ENCODE peak calls at places on chromosomes 5 and 9, in eight cellular contexts. G is osteocyte; E is activated T-cell treated with anti-CD3 and anti-CD28 coated beads, Interleukin-2, amount 50 U/mL, for 72 hours; S is activated CD4-positive, alpha-beta T cell treated with anti-CD3 and anti-CD28 coated beads, Interleukin-2, amount 50 U/mL, for 1 hour; M is HCT116; Q is NCI-H345; F is lung; K is activated CD8-positive, alpha-beta memory T cell treated with anti-CD3 and anti-CD28 coated beads for 48 hours. P is an unnamed sample.

GRCh38 chr9:34558911-34559615 is 30.5 kb downstream of the CNTFR start:
- DNase-seq in G (no peak), E (no peak), S (no peak), M (no peak), Q (no peak), F (no peak), K (no peak), P (no peak)

GRCh38 chr5:39469173-39469572 is 44.4 kb upstream of the DAB2 start:
- DNase-seq in G (no peak), E (no peak), S (no peak), M (no peak), Q (no peak), F (no peak), K (no peak), P (no peak)

GRCh38 chr5:67244345-67244793 is 47.8 kb upstream of the CD180 start:
- DNase-seq in G (no peak), E (no peak), S (no peak), M (no peak), Q (peak), F (no peak), K (no peak), P (no peak)

GRCh38 chr5:170497311-170498038 is 6.3 kb upstream of the KCNIP1 start:
- DNase-seq in G (no peak), E (no peak), S (no peak), M (no peak), Q (no peak), F (no peak), K (no peak), P (no peak)

GRCh38 chr5:173671121-173671949 is 54.9 kb upstream of the BOD1 start:
- DNase-seq in G (no peak), E (no peak), S (no peak), M (no peak), Q (no peak), F (no peak), K (no peak), P (no peak)

GRCh38 chr5:16888694-16889124 is 47.4 kb downstream of the MYO10 start:
- DNase-seq in G (no peak), E (no peak), S (no peak), M (no peak), Q (peak), F (no peak), K (no peak), P (no peak)

GRCh38 chr9:131734165-131734610 is 5.7 kb downstream of the RAPGEF1 start:
- DNase-seq in G (no peak), E (peak), S (peak), M (no peak), Q (peak), F (peak), K (no peak), P (no peak)

GRCh38 chr5:93716453-93716852 is 24.9 kb downstream of the POU5F2 start:
- DNase-seq in G (no peak), E (no peak), S (no peak), M (no peak), Q (no peak), F (no peak), K (no peak), P (no peak)

P was measured in GM04503.